ENCODE peak calls at places on chromosomes 5 and 9, in five cellular contexts. D is brain microvascular endothelial cell, A is left ventricle myocardium inferior, W is spleen, Z is IMR-90. E is an unnamed sample.
A peak's percentile ranks its signal among the peaks of the same experiment; 100 is the strongest.

GRCh38 chr5:132677191-132677590 is 3.4 kb downstream of the IL4 start:
- DNase-seq in D (peak; percentile 90), A (no peak), W (peak; percentile 75), Z (peak; percentile 91), E (peak; percentile 39)

GRCh38 chr5:32275421-32275765 is 37.3 kb downstream of the MTMR12 start:
- DNase-seq in D (no peak), A (no peak), W (no peak), Z (no peak), E (no peak)

GRCh38 chr5:124514966-124515365 is 231.5 kb downstream of the ZNF608 start:
- DNase-seq in D (no peak), A (no peak), W (no peak), Z (no peak), E (no peak)

GRCh38 chr5:38059876-38060275 is 198.5 kb upstream of the EGFLAM start:
- DNase-seq in D (no peak), A (no peak), W (no peak), Z (no peak), E (no peak)

GRCh38 chr5:110769282-110769681 is 30.5 kb downstream of the SLC25A46 start:
- DNase-seq in D (peak; percentile 44), A (no peak), W (no peak), Z (peak; percentile 83), E (no peak)

GRCh38 chr5:41413067-41413466 is 97.3 kb downstream of the PLCXD3 start:
- DNase-seq in D (no peak), A (no peak), W (no peak), Z (no peak), E (no peak)

GRCh38 chr5:54220230-54221040 is 89.9 kb downstream of the ARL15 start:
- DNase-seq in D (no peak), A (no peak), W (no peak), Z (no peak), E (no peak)

GRCh38 chr5:113147088-113147487 is 170.5 kb downstream of the DCP2 start:
- DNase-seq in D (peak; percentile 79), A (no peak), W (no peak), Z (peak; percentile 99), E (no peak)

GRCh38 chr9:132141948-132142594 is 19.8 kb upstream of the NTNG2 start:
- DNase-seq in D (no peak), A (no peak), W (no peak), Z (no peak), E (peak; percentile 6)

GRCh38 chr5:134242146-134242545 is 16.3 kb upstream of the PPP2CA start:
- DNase-seq in D (peak; percentile 95), A (peak; percentile 30), W (no peak), Z (peak; percentile 99), E (no peak)

GRCh38 chr5:120017523-120017922 is 388.2 kb downstream of the FAM170A start:
- DNase-seq in D (peak; percentile 1), A (no peak), W (no peak), Z (peak; percentile 32), E (no peak)

GRCh38 chr5:52544738-52545137 is 243.0 kb upstream of the ITGA1 start:
- DNase-seq in D (no peak), A (no peak), W (no peak), Z (no peak), E (no peak)

GRCh38 chr5:164053123-164053522 is 547.7 kb downstream of the MAT2B start:
- DNase-seq in D (no peak), A (no peak), W (no peak), Z (peak; percentile 2), E (no peak)

GRCh38 chr9:101705135-101705661 is 33.2 kb downstream of the GRIN3A start:
- DNase-seq in D (no peak), A (peak; percentile 19), W (peak; percentile 72), Z (no peak), E (no peak)

GRCh38 chr5:98443916-98444315 is 329.5 kb upstream of the RGMB start:
- DNase-seq in D (no peak), A (no peak), W (no peak), Z (no peak), E (no peak)

GRCh38 chr5:5585751-5586341 is 163.4 kb downstream of the ICE1 start:
- DNase-seq in D (no peak), A (no peak), W (no peak), Z (no peak), E (no peak)

GRCh38 chr9:73200694-73201432 is 49.2 kb downstream of the ANXA1 start:
- DNase-seq in D (no peak), A (no peak), W (no peak), Z (peak; percentile 23), E (no peak)

GRCh38 chr5:36496471-36496870 is 109.9 kb upstream of the SLC1A3 start:
- DNase-seq in D (no peak), A (no peak), W (no peak), Z (no peak), E (no peak)

GRCh38 chr5:125367702-125368101 is 621.3 kb upstream of the ZNF608 start:
- DNase-seq in D (no peak), A (no peak), W (no peak), Z (no peak), E (no peak)

GRCh38 chr9:136538599-136539426 is 7.0 kb downstream of the NOTCH1 start:
- DNase-seq in D (no peak), A (peak; percentile 57), W (peak; percentile 90), Z (no peak), E (no peak)

GRCh38 chr5:66655395-66656324 is 59.5 kb downstream of the MAST4 start:
- DNase-seq in D (peak; percentile 4), A (no peak), W (no peak), Z (no peak), E (no peak)

GRCh38 chr9:20189871-20190270 is 401.0 kb upstream of the SLC24A2 start:
- DNase-seq in D (no peak), A (no peak), W (no peak), Z (no peak), E (no peak)

GRCh38 chr9:37859043-37859442 is 44.9 kb downstream of the SLC25A51 start:
- DNase-seq in D (no peak), A (no peak), W (no peak), Z (peak; percentile 33), E (no peak)

GRCh38 chr5:157222506-157223230 is 42.0 kb downstream of the ITK start:
- DNase-seq in D (peak; percentile 44), A (no peak), W (no peak), Z (peak; percentile 35), E (no peak)

GRCh38 chr5:37882636-37883035 is 42.8 kb upstream of the GDNF start:
- DNase-seq in D (peak; percentile 20), A (no peak), W (no peak), Z (peak; percentile 80), E (no peak)

GRCh38 chr9:136436055-136436634 is 3.5 kb downstream of the INPP5E start:
- DNase-seq in D (no peak), A (no peak), W (no peak), Z (no peak), E (no peak)

GRCh38 chr5:143636951-143637528 is 174.9 kb upstream of the HMHB1 start:
- DNase-seq in D (peak; percentile 37), A (no peak), W (no peak), Z (peak; percentile 69), E (no peak)

GRCh38 chr9:108182950-108183381 is 672.8 kb downstream of the ACTL7B start:
- DNase-seq in D (peak; percentile 19), A (no peak), W (no peak), Z (peak; percentile 55), E (no peak)

GRCh38 chr5:33772276-33772990 is 119.4 kb downstream of the ADAMTS12 start:
- DNase-seq in D (no peak), A (no peak), W (no peak), Z (peak; percentile 80), E (no peak)

GRCh38 chr9:1083325-1083913 is 33.3 kb downstream of the DMRT2 start:
- DNase-seq in D (no peak), A (peak; percentile 21), W (no peak), Z (no peak), E (no peak)

GRCh38 chr5:150505041-150505511 is 2.9 kb upstream of the NDST1 start:
- DNase-seq in D (no peak), A (no peak), W (no peak), Z (no peak), E (no peak)
- H3K27ac ChIP-seq in D (no peak overlapping the region), A (peak overlapping the region; percentile 90), W (peak overlapping the region; percentile 81), Z (no peak overlapping the region), E (peak overlapping the region; percentile 65)

DNA sequence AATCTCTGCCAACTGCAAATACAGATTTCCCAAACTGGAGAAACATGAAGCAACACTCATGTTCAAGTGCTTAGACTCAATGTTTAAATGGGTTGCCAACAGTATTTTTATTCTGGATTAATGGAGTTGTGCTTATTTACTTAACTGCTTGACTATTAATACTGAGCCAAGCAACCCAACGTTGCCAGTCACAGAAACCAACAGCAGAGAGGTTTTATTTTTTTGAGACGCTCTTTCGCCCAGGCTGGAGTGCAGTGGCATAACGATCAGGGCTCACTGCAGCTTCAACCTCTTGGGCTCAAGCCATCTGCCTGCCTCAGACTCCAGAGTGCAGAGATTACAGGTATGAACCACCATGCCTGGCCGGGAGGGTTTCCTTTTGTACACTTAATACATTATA is 8.5 kb upstream of the TMEM268 start:
- DNase-seq in D (no peak), A (no peak), W (no peak), Z (no peak), E (no peak)
- H3K27ac ChIP-seq in D (no peak overlapping the region), A (no peak overlapping the region), W (no peak overlapping the region), Z (no peak overlapping the region), E (peak overlapping the region; percentile 32)

GRCh38 chr5:20469390-20469789 is 481.4 kb upstream of the CDH18 start:
- DNase-seq in D (no peak), A (no peak), W (no peak), Z (no peak), E (no peak)
- H3K27ac ChIP-seq in D (no peak overlapping the region), A (no peak overlapping the region), W (no peak overlapping the region), Z (no peak overlapping the region), E (no peak overlapping the region)

GRCh38 chr9:85713897-85714296 is 27.9 kb downstream of the AGTPBP1 start:
- DNase-seq in D (no peak), A (no peak), W (no peak), Z (no peak), E (no peak)

GRCh38 chr9:85715587-85715986 is 26.2 kb downstream of the AGTPBP1 start:
- DNase-seq in D (no peak), A (no peak), W (no peak), Z (no peak), E (no peak)

GRCh38 chr9:85717220-85717619 is 24.5 kb downstream of the AGTPBP1 start:
- DNase-seq in D (no peak), A (no peak), W (no peak), Z (no peak), E (no peak)

DNA sequence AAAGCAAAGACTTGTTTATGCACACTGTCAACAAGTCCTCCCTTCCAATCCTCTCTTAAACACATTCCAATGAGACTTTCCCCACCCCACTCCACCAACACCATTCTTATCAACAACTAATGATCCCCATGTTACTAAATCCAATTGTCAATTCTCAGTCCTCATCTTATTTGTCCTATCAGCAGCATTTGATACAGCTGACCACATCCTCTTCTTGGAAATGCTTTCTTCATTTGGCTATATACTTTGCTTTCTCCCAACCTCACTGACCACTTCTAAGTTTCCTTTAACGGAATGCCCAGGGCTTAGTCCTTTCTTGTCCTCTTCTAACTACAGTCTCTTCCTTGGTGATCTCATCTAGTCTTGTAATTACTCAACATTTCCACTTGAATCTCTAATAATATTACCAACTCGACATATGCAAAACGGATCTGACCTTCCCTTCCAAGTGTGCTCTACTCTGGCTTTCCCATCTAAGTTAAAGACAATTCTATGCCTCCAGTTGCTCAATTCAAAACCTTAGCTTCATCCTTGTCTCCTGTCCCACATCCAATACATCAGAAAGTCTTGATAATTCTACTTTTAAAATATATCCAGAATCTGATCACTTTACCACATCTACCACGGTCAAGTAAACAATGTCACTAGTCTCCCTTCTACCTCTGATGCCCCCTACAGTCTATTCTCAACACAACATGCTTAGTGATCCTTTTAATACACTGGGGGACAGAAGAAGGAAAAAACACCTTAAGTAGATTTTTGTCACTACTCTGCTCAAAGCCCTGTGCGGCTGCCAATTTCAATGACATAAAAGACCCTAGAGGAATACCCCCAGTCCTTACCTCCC is 25.5 kb downstream of the AGTPBP1 start:
- DNase-seq in D (no peak), A (no peak), W (no peak), Z (no peak), E (no peak)
- H3K27ac ChIP-seq in D (no peak overlapping the region), A (peak overlapping the region; percentile 6), W (peak overlapping the region; percentile 79), Z (no peak overlapping the region), E (no peak overlapping the region)